ENCODE peak calls at places on chromosomes 3 and 15, in seven cellular contexts. F is A549, V is K562, N is HCT116, S is SK-N-SH, L is HepG2, T is GM12878. B is an unnamed sample.

GRCh38 chr15:67107014-67107812 is 41.8 kb downstream of the SMAD3 start:
- DNase-seq in N (peak; percentile 99), L (peak; percentile 65), S (no peak), F (peak; percentile 99), T (no peak), V (peak; percentile 53), B (no peak)

GRCh38 chr15:66644815-66645345 is 57.2 kb upstream of the SMAD6 start:
- DNase-seq in L (no peak), S (no peak), F (no peak), T (no peak), V (no peak), N (no peak), B (no peak)

GRCh38 chr3:144866504-144866903 is 894.9 kb downstream of the DIPK2A start:
- DNase-seq in S (no peak), T (no peak), F (no peak), N (no peak), V (no peak), L (no peak), B (no peak)

GRCh38 chr3:58804914-58805313 is 138.3 kb upstream of the FAM3D start:
- DNase-seq in T (no peak), V (no peak), N (no peak), F (no peak), S (no peak), L (no peak), B (no peak)

GRCh38 chr3:103495186-103495585 is 1060.4 kb downstream of the ZPLD1 start:
- DNase-seq in N (no peak), F (no peak), S (no peak), L (no peak), T (no peak), V (no peak), B (no peak)

GRCh38 chr3:40780801-40781406 is 256.1 kb downstream of the ZNF621 start:
- DNase-seq in S (no peak), V (no peak), N (no peak), F (no peak), L (no peak), T (no peak), B (no peak)

GRCh38 chr3:12393894-12394293 is 90.4 kb upstream of the TSEN2 start:
- DNase-seq in T (no peak), L (no peak), F (no peak), N (peak; percentile 23), S (no peak), V (no peak), B (no peak)

GRCh38 chr3:164230385-164231094 is 847.8 kb downstream of the SI start:
- DNase-seq in N (no peak), F (no peak), T (no peak), V (no peak), S (no peak), L (no peak), B (no peak)

GRCh38 chr3:193563999-193564398 is 9.3 kb upstream of the ATP13A4 start:
- DNase-seq in L (peak; percentile 9), F (no peak), T (no peak), N (peak; percentile 27), S (no peak), V (no peak), B (peak; percentile 39)

GRCh38 chr3:1540686-1541085 is 447.9 kb downstream of the CNTN6 start:
- DNase-seq in V (no peak), L (no peak), S (no peak), F (no peak), T (no peak), N (no peak), B (no peak)

GRCh38 chr15:95202569-95203349 is 971.4 kb downstream of the MCTP2 start:
- DNase-seq in N (no peak), F (no peak), S (no peak), V (no peak), L (no peak), T (no peak), B (no peak)

GRCh38 chr15:59020321-59020720 is 32.9 kb downstream of the RNF111 start:
- DNase-seq in V (no peak), L (peak; percentile 2), T (no peak), S (no peak), N (no peak), F (no peak), B (no peak)

GRCh38 chr3:99962703-99963102 is 145.0 kb downstream of the CMSS1 start:
- DNase-seq in F (no peak), T (no peak), V (no peak), S (no peak), N (no peak), L (no peak), B (no peak)

GRCh38 chr3:174280186-174280585 is 578.9 kb upstream of the NAALADL2 start:
- DNase-seq in N (no peak), L (no peak), S (no peak), T (no peak), V (no peak), F (no peak), B (no peak)

GRCh38 chr3:177294221-177294620 is 96.9 kb upstream of the TBL1XR1 start:
- DNase-seq in N (no peak), F (no peak), S (no peak), T (no peak), V (no peak), L (no peak), B (no peak)

GRCh38 chr15:92618121-92618520 is 37.5 kb downstream of the FAM174B start:
- DNase-seq in F (no peak), S (no peak), N (no peak), V (no peak), T (no peak), L (no peak), B (no peak)

GRCh38 chr3:56795807-56796185 is 6.0 kb downstream of the ARHGEF3 start:
- DNase-seq in N (no peak), S (no peak), F (no peak), V (no peak), T (no peak), L (no peak), B (no peak)

GRCh38 chr15:68815598-68815997 is 5.1 kb downstream of the ANP32A start:
- DNase-seq in F (no peak), T (no peak), L (no peak), N (no peak), S (no peak), V (no peak), B (no peak)

GRCh38 chr3:43926073-43926472 is 235.3 kb downstream of the ABHD5 start:
- DNase-seq in N (no peak), S (no peak), V (no peak), L (no peak), F (no peak), T (no peak), B (peak; percentile 48)

GRCh38 chr3:101017048-101017447 is 23.8 kb upstream of the ABI3BP start:
- DNase-seq in N (no peak), F (no peak), V (no peak), L (no peak), T (no peak), S (no peak), B (no peak)

GRCh38 chr3:12221663-12222062 is 63.0 kb upstream of the TIMP4 start:
- DNase-seq in N (no peak), L (peak; percentile 68), F (peak; percentile 29), V (no peak), T (no peak), S (no peak), B (no peak)

GRCh38 chr3:185490241-185490640 is 8.6 kb downstream of the TMEM41A start:
- DNase-seq in N (no peak), F (no peak), S (no peak), V (no peak), L (no peak), T (no peak), B (no peak)

GRCh38 chr3:194730369-194730768 is 44.7 kb downstream of the FAM43A start:
- DNase-seq in N (no peak), S (no peak), T (no peak), V (no peak), L (no peak), F (no peak), B (peak; percentile 34)

GRCh38 chr3:152264378-152264777 is 4.4 kb upstream of the MBNL1 start:
- DNase-seq in S (no peak), F (no peak), L (no peak), V (no peak), T (no peak), N (no peak), B (no peak)

GRCh38 chr3:11095932-11096265 is 58.4 kb upstream of the HRH1 start:
- DNase-seq in V (peak; percentile 4), T (no peak), F (no peak), S (no peak), N (peak; percentile 48), L (no peak), B (peak; percentile 40)

GRCh38 chr3:169969696-169970095 is 3.1 kb downstream of the SEC62 start:
- DNase-seq in V (no peak), S (no peak), N (no peak), L (no peak), F (no peak), T (no peak), B (no peak)

DNA sequence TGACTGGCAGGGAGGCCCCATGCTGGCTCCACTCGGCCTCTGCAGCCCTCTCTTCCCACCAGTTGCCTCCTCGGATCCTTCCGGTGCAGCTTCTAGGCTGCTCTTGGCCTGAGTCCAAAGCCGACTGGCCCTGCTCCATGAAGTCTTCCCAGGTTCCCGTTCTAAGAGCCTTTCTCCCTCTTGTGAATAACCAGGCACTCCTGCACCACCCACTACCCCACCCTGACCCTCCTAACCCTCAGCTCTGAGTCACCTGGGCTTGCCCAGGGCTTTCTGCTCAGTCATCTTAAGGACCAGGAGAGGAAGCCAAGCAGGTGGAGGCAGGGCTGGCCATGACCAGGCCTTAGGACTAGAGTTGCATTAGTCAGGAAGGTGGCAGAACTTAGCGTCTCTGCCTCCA is 28.1 kb upstream of the CNBP start:
- DNase-seq in N (peak; percentile 98), V (peak; percentile 55), S (peak; percentile 53), F (peak; percentile 82), T (no peak), L (peak; percentile 34), B (no peak)
- TF ChIP-seq REST in N (no peak), V (no peak), S (no peak), F (no peak), T (no peak), L (no peak), B (no peak)

DNA sequence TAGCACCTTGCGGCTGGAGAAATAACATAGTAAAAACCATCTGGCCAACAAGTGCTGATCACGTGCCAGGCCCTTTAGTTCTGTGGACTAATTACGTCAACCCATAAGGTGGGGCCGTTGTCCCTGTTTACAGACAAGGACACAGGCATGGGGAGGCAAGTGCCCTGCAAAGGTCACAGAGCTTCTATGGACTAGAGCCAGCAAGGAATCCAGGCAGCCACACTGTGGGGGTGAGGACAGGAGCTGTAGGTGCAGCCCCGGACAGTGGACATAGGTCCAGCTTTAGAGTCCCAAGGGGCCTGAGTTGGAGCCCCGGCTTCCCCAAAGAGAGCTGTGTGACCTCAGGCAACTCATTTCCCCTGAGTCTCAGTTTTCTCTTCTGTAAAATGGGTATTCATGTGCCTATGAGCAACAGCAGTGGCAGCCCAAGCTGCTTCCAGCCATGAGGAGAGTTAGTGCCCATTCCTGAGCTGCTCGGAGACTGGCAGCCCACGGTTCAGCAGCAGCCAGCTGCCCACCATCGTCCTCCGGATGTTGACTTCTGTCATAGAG is 13.9 kb downstream of the CHST13 start:
- DNase-seq in L (no peak), F (no peak), T (no peak), N (no peak), S (no peak), V (no peak), B (no peak)
- H3K4me2 ChIP-seq in L (no peak overlapping the region), F (no peak overlapping the region), T (no peak overlapping the region), N (no peak overlapping the region), S (no peak overlapping the region), V (no peak overlapping the region), B (no peak overlapping the region)

GRCh38 chr15:32642667-32643425 is 1.3 kb downstream of the SCG5 start:
- DNase-seq in N (no peak), V (no peak), F (no peak), S (no peak), T (no peak), L (no peak), B (peak; percentile 17)
- TF ChIP-seq REST in N (no peak), V (no peak), F (no peak), S (no peak), T (no peak), L (no peak), B (no peak)

GRCh38 chr3:162641869-162642350 is 1145.3 kb downstream of the OTOL1 start:
- DNase-seq in V (no peak), F (no peak), N (no peak), S (no peak), L (no peak), T (no peak), B (no peak)
- H3K4me2 ChIP-seq in V (no peak overlapping the region), F (no peak overlapping the region), N (no peak overlapping the region), S (no peak overlapping the region), L (no peak overlapping the region), T (no peak overlapping the region), B (no peak overlapping the region)